ENCODE peak calls at places on chromosomes 13 and 19, in eight cellular contexts. F, D, O, A, Y, Z, B and P are unnamed samples.
A peak's percentile ranks its signal among the peaks of the same experiment; 100 is the strongest.

GRCh38 chr13:113367771-113368170 is 3.8 kb upstream of the GRTP1 start:
- DNase-seq in Z (no peak), D (no peak), O (no peak), A (no peak), B (no peak), Y (no peak), F (no peak), P (no peak)

GRCh38 chr13:50573046-50573445 is 270.4 kb downstream of the DLEU7 start:
- DNase-seq in A (no peak), O (no peak), F (no peak), D (no peak), Y (no peak), B (no peak), Z (no peak), P (no peak)

GRCh38 chr19:35557539-35558399 is 5.7 kb downstream of the ATP4A start:
- DNase-seq in D (peak; percentile 21), A (peak; percentile 61), Z (peak; percentile 92), O (no peak), B (peak; percentile 89), Y (peak; percentile 60), F (no peak), P (peak; percentile 45)

GRCh38 chr13:42970824-42971669 is 21.0 kb downstream of the EPSTI1 start:
- DNase-seq in O (no peak), A (peak; percentile 82), F (no peak), Y (no peak), D (peak; percentile 35), Z (peak; percentile 26), B (peak; percentile 47), P (peak; percentile 49)

GRCh38 chr19:4183967-4184717 is 1.7 kb downstream of the ANKRD24 start:
- DNase-seq in D (no peak), O (no peak), Y (no peak), F (no peak), Z (no peak), B (no peak), A (no peak), P (no peak)

GRCh38 chr19:1069009-1069779 is 2.2 kb downstream of the ARHGAP45 start:
- DNase-seq in B (no peak), O (no peak), Z (no peak), D (peak; percentile 77), Y (peak; percentile 72), F (no peak), A (peak; percentile 93), P (peak; percentile 82)

GRCh38 chr19:39415111-39416046 is 2.9 kb downstream of the PLEKHG2 start:
- DNase-seq in D (no peak), A (no peak), O (no peak), F (no peak), B (no peak), Z (no peak), Y (no peak), P (no peak)

GRCh38 chr13:74191036-74191809 is 57.0 kb upstream of the KLF12 start:
- DNase-seq in A (no peak), O (no peak), Z (no peak), Y (no peak), B (peak; percentile 9), F (no peak), D (no peak), P (no peak)

GRCh38 chr13:80337011-80337688 is 3.8 kb downstream of the SPRY2 start:
- DNase-seq in A (no peak), F (no peak), D (no peak), O (no peak), Z (no peak), B (no peak), Y (no peak), P (no peak)

GRCh38 chr13:41345921-41346589 is 35.0 kb downstream of the NAA16 start:
- DNase-seq in Y (no peak), Z (no peak), B (no peak), O (no peak), D (no peak), F (no peak), A (no peak), P (no peak)

GRCh38 chr19:34733266-34733825 is 697 bp upstream of the ZNF181 start:
- DNase-seq in Z (peak; percentile 39), A (no peak), F (peak; percentile 26), D (no peak), Y (no peak), B (no peak), O (peak; percentile 16), P (no peak)

GRCh38 chr19:47663435-47663910 is 49.7 kb upstream of the EHD2 start:
- DNase-seq in A (no peak), O (no peak), Y (no peak), Z (no peak), B (no peak), F (no peak), D (no peak), P (no peak)

GRCh38 chr19:47661161-47661560 is 52.1 kb upstream of the EHD2 start:
- DNase-seq in F (no peak), B (no peak), O (no peak), D (no peak), Y (no peak), A (no peak), Z (no peak), P (no peak)

GRCh38 chr19:47660435-47660832 is 51.5 kb downstream of the BICRA start:
- DNase-seq in Y (no peak), F (no peak), B (no peak), D (no peak), Z (no peak), O (no peak), A (peak; percentile 85), P (no peak)

GRCh38 chr19:47661571-47661970 is 51.7 kb upstream of the EHD2 start:
- DNase-seq in A (no peak), B (no peak), Y (no peak), Z (no peak), D (no peak), F (no peak), O (no peak), P (no peak)

GRCh38 chr19:47663911-47664771 is 49.1 kb upstream of the EHD2 start:
- DNase-seq in D (no peak), A (peak; percentile 82), F (peak; percentile 68), Y (no peak), Z (peak; percentile 56), B (no peak), O (peak; percentile 51), P (no peak)
- H3K4me1 ChIP-seq in D (no peaks in the 10 kb centered on the region), A (peaks cover 13% of the 10 kb centered on the region), F (peaks cover 31% of the 10 kb centered on the region), Y (peaks cover 89% of the 10 kb centered on the region), Z (peaks cover 22% of the 10 kb centered on the region), B (peaks cover 6% of the 10 kb centered on the region), O (no peaks in the 10 kb centered on the region), P (no peaks in the 10 kb centered on the region)

DNA sequence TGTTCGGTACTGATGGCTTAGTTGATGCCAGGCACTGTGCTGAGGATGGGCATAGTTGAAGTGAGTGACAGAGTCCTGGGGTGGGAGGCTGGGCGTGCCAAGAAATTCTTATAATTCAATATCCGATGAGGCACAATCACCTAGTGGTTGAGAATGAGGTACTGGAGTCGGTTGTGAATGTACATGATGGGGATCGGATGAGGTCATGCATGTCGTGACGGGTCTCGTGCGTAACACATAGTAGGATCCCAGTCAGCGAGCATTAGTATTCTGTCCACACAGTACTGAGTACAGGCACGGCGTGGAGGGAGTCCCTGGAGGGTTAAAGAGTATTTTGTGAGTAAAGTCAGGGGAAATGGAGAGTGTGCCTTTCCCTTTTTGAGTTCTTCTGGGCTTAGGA is 2.8 kb downstream of the SAFB start:
- DNase-seq in A (peak; percentile 37), D (no peak), Y (no peak), O (no peak), B (no peak), F (no peak), Z (no peak), P (no peak)
- H3K27ac ChIP-seq in A (no peak overlapping the region), D (no peak overlapping the region), Y (no peak overlapping the region), O (peak overlapping the region; percentile 94), B (no peak overlapping the region), F (no peak overlapping the region), Z (peak overlapping the region; percentile 59), P (peak overlapping the region; percentile 97)

GRCh38 chr19:23461120-23461519 is 65.8 kb upstream of the ZNF91 start:
- DNase-seq in A (no peak), B (no peak), F (no peak), Z (no peak), O (no peak), Y (no peak), D (no peak), P (no peak)
- H3K9me3 ChIP-seq in A (no peaks in the 10 kb centered on the region), B (peaks cover 20% of the 10 kb centered on the region), F (no peaks in the 10 kb centered on the region), Z (no peaks in the 10 kb centered on the region), O (no peaks in the 10 kb centered on the region), Y (peaks cover 36% of the 10 kb centered on the region), D (no peaks in the 10 kb centered on the region), P (no peaks in the 10 kb centered on the region)

GRCh38 chr13:46620029-46620428 is 67.1 kb downstream of the LRCH1 start:
- DNase-seq in O (no peak), B (no peak), Y (no peak), A (no peak), F (no peak), D (no peak), Z (no peak), P (no peak)
- H3K4me1 ChIP-seq in O (no peaks in the 10 kb centered on the region), B (peaks cover 10% of the 10 kb centered on the region), Y (peaks cover 100% of the 10 kb centered on the region), A (peaks cover 6% of the 10 kb centered on the region), F (peaks cover 38% of the 10 kb centered on the region), D (peaks cover 7% of the 10 kb centered on the region), Z (no peaks in the 10 kb centered on the region), P (peaks cover 7% of the 10 kb centered on the region)

GRCh38 chr13:26988059-26988769 is 183.4 kb downstream of the USP12 start:
- DNase-seq in F (no peak), O (no peak), B (no peak), A (no peak), D (no peak), Y (no peak), Z (no peak), P (no peak)

GRCh38 chr13:26983533-26984315 is 187.9 kb downstream of the USP12 start:
- DNase-seq in F (no peak), A (no peak), Y (no peak), B (no peak), O (no peak), D (no peak), Z (no peak), P (no peak)

GRCh38 chr13:26987614-26988013 is 184.0 kb downstream of the USP12 start:
- DNase-seq in D (no peak), F (no peak), B (no peak), Y (no peak), A (no peak), Z (no peak), O (no peak), P (no peak)

GRCh38 chr13:26985285-26985878 is 186.2 kb downstream of the USP12 start:
- DNase-seq in D (peak; percentile 61), F (peak; percentile 31), Z (peak; percentile 53), B (peak; percentile 74), Y (no peak), A (peak; percentile 90), O (peak; percentile 52), P (peak; percentile 68)

DNA sequence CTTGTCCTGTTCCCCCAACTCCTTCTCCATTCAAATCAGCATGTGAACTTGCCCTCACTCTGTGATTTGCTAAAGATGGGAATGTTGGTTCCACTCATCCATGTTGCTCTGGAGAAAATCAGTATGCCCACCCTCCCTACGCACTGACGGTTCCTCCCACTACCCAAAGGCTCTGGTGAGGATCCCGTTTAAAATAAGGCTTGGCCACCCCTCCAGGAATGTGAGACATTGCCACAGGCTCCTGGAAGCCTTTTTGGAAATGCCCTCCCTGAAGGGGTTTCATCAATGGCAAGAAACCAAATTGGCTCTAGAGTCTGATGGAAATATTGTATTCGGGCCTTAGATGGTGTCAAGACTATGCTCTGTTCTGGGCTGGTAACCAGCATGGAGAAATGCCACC is 187.3 kb downstream of the USP12 start:
- DNase-seq in O (no peak), Y (no peak), F (no peak), B (no peak), Z (no peak), D (no peak), A (no peak), P (no peak)
- H3K27ac ChIP-seq in O (no peak overlapping the region), Y (no peak overlapping the region), F (peak overlapping the region; percentile 80), B (no peak overlapping the region), Z (peak overlapping the region; percentile 86), D (peak overlapping the region; percentile 70), A (peak overlapping the region; percentile 82), P (no peak overlapping the region)